ENCODE peak calls at places on chromosomes 12 and 14, in seven cellular contexts. B is AG09309, U is astrocyte of the spinal cord, G is left lung, F is B cell, E is body of pancreas, N is fibroblast of lung. M is an unnamed sample.

GRCh38 chr12:88952543-88952942 is 372.3 kb upstream of the KITLG start:
- DNase-seq in B (no peak), E (peak), U (peak), F (no peak), N (peak), G (no peak), M (no peak)

GRCh38 chr14:68797180-68797670 is 4.4 kb upstream of the ZFP36L1 start:
- DNase-seq in N (no peak), F (no peak), G (no peak), E (peak), B (no peak), U (no peak), M (no peak)

GRCh38 chr12:89156862-89157262 is 195.4 kb downstream of the DUSP6 start:
- DNase-seq in F (no peak), G (no peak), E (no peak), B (peak), N (peak), U (peak), M (no peak)

GRCh38 chr12:49703647-49704137 is 3.5 kb downstream of the FMNL3 start:
- DNase-seq in E (no peak), N (peak), U (peak), F (peak), G (no peak), B (no peak), M (peak)

GRCh38 chr14:61476737-61477410 is 155.5 kb downstream of the PRKCH start:
- DNase-seq in U (peak), G (no peak), E (no peak), B (peak), N (peak), F (peak), M (no peak)

GRCh38 chr14:44339256-44339655 is 167.8 kb downstream of the FSCB start:
- DNase-seq in U (peak), E (no peak), G (no peak), F (no peak), B (no peak), N (peak), M (no peak)

GRCh38 chr12:122021193-122021821 is 377 bp upstream of the BCL7A start:
- DNase-seq in F (no peak), N (no peak), U (no peak), G (peak), E (peak), B (no peak), M (no peak)

GRCh38 chr12:23843958-23844357 is 105.5 kb downstream of the SOX5 start:
- DNase-seq in E (no peak), G (peak), F (no peak), N (no peak), U (no peak), B (no peak), M (no peak)

GRCh38 chr14:70808402-70809237 is 693 bp downstream of the MAP3K9 start:
- DNase-seq in F (no peak), U (no peak), E (peak), N (peak), B (no peak), G (peak), M (peak)

GRCh38 chr12:132305991-132306884 is 23.2 kb downstream of the GALNT9 start:
- DNase-seq in G (peak), N (no peak), E (no peak), B (no peak), U (no peak), F (no peak), M (no peak)

GRCh38 chr12:10235761-10236631 is 23.3 kb downstream of the GABARAPL1 start:
- DNase-seq in N (peak), U (peak), F (peak), B (no peak), G (no peak), E (peak), M (peak)

GRCh38 chr14:89624500-89625156 is 207.6 kb upstream of the FOXN3 start:
- DNase-seq in B (no peak), E (no peak), G (no peak), F (no peak), N (no peak), U (no peak), M (no peak)

GRCh38 chr12:92747151-92747550 is 44.4 kb downstream of the PLEKHG7 start:
- DNase-seq in E (no peak), G (no peak), U (no peak), F (no peak), N (no peak), B (no peak), M (no peak)

GRCh38 chr12:121738340-121738858 is 25.8 kb downstream of the TMEM120B start:
- DNase-seq in G (no peak), B (no peak), E (no peak), N (no peak), F (no peak), U (no peak), M (no peak)

GRCh38 chr12:95412826-95413311 is 61.1 kb upstream of the METAP2 start:
- DNase-seq in B (peak), G (no peak), N (peak), F (no peak), E (no peak), U (peak), M (no peak)

GRCh38 chr14:69398818-69399210 is 322 bp downstream of the SLC39A9 start:
- DNase-seq in N (no peak), U (no peak), E (no peak), F (no peak), G (no peak), B (no peak), M (no peak)

GRCh38 chr12:122909442-122910288 is 13.7 kb upstream of the VPS37B start:
- DNase-seq in G (no peak), B (no peak), E (peak), U (no peak), N (no peak), F (no peak), M (no peak)

GRCh38 chr12:113461666-113462065 is 10.0 kb downstream of the LHX5 start:
- DNase-seq in U (no peak), N (no peak), B (no peak), E (no peak), F (no peak), G (no peak), M (peak)

GRCh38 chr12:48631071-48631470 is 51.0 kb downstream of the KANSL2 start:
- DNase-seq in N (no peak), G (no peak), B (no peak), E (no peak), F (no peak), U (no peak), M (no peak)

GRCh38 chr12:25957898-25958253 is 606 bp upstream of the RASSF8 start:
- DNase-seq in G (no peak), F (no peak), B (peak), E (no peak), N (peak), U (peak), M (peak)

GRCh38 chr14:66359500-66359899 is 126.7 kb upstream of the CCDC196 start:
- DNase-seq in B (no peak), N (peak), E (no peak), G (no peak), F (no peak), U (peak), M (peak)

GRCh38 chr12:113086249-113087164 is 30.0 kb downstream of the DTX1 start:
- DNase-seq in G (peak), F (no peak), E (peak), U (no peak), N (no peak), B (no peak), M (no peak)

GRCh38 chr12:119061208-119061796 is 80.0 kb downstream of the SRRM4 start:
- DNase-seq in U (peak), F (no peak), N (peak), B (no peak), G (no peak), E (peak), M (peak)

GRCh38 chr14:103521438-103521961 is 1.1 kb downstream of the CKB start:
- DNase-seq in F (no peak), U (no peak), N (no peak), G (no peak), B (no peak), E (no peak), M (peak)

DNA sequence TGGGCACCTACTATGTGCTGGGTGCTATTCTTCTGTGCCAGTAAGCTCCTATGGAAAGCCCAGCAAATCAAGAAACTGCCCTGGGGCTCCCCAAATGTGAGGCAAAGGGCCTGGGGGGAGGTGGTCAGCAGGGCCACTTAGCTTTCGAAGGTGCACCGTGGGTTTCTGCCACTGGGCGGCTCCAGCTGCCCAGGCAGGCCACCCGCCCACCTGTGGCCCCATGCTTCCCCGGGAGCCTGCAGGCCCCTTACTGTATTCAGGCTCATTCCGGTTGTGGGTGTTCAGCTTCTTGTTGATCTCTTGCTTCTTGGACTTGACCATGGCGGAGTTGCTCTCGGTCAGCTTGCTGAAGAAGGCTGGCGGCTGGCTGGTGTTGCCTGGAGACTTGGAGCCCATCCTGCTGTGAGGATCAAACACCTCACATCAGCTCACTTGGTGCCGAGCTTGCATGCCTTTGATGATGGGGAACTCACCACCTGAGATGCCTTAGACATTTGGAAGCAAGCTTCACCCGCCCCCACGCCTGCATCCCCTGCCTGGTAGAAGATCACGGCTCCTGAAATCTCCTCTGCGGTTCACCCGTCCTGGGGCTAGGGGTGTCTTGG is 37.3 kb downstream of the RFLNA start:
- DNase-seq in G (no peak), B (no peak), F (no peak), E (no peak), N (no peak), U (no peak), M (no peak)
- TF ChIP-seq CTCF in G (no peak), B (peak), F (no peak), E (no peak), N (no peak), U (peak), M (peak)

GRCh38 chr12:64177001-64177400 is 45.1 kb downstream of the KICS2 start:
- DNase-seq in U (no peak), N (no peak), F (no peak), E (no peak), B (no peak), G (no peak), M (no peak)

GRCh38 chr12:64178122-64178521 is 44.0 kb downstream of the KICS2 start:
- DNase-seq in N (peak), B (no peak), E (no peak), U (peak), F (no peak), G (no peak), M (no peak)

GRCh38 chr12:64184216-64184615 is 37.9 kb downstream of the KICS2 start:
- DNase-seq in U (no peak), N (no peak), G (no peak), B (no peak), E (no peak), F (no peak), M (no peak)

GRCh38 chr12:64180951-64181350 is 41.1 kb downstream of the KICS2 start:
- DNase-seq in N (peak), U (peak), G (no peak), F (no peak), B (no peak), E (no peak), M (no peak)

DNA sequence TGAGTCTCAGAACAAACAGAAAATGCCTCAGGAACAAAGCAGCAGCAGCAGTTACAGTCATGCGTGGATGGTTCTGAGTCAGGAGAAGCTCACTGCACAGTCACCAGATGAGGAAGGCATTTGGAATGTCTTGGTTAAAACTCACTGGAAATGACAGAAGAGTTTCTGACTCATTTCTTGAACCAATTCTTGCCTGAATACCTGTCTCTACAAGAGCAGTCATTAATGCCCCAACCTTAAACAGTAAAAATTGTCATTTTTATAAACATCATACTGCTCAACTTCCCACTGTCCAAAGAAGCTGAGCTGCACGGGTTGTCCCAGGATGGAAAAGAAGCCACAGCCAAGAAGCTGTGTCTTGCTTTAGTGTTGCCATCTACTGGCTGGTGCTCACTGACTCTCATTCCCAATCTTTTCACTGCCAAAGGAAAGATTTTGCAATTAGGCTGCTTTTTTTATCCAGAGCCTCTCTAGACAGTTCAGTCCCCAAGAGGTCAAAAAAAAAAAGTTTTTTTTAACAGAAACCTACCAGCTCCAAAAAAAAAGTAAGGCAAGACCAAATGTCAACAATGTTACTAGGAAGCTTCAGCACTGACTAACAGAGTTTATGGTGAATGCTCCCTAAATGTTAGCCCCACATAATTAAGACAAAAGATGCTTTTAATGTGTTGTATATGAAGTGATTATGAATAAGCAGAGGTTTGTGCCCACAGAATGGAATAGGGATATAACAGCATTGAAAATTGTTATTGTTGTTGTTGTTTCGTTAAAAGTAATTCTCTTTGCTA is 40.4 kb downstream of the KICS2 start:
- DNase-seq in F (no peak), E (peak), G (no peak), U (peak), B (peak), N (peak), M (no peak)
- TF ChIP-seq CTCF in F (no peak), E (peak), G (peak), U (peak), B (peak), N (peak), M (no peak)

DNA sequence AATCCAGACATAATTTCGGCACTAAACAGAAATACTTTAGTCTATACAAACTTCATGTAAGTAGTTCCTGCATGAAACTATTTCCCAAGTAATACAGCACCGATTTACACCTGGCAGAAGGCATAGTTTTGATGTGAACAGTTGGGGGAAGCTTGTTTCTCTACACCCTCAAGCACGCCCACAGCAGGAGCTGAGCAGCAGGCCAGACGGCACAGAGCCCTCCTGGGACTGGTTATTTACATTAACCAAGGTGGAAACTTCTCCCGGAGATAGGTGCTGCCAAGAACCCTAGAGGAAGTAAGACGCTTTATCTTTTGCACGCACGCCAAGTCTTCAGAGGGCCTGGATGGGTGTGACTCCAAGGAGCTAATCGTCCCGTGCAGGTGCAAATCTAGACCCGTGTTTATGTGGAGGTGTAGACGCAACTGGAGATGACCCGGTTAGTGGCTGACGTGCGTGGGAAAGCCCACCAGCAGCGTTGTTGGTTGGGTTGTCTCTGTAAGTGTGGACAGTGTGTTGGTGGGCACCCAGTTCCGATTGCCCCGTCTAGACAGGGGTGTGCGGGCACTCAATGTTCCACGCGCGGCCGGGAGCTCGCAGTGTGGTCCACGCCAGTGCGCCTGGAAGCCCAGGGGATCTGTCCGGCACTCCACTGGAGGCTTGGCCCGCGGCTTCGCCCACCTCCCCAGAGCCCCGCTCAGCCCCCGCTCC is 767 bp upstream of the TCP11L2 start:
- DNase-seq in E (peak), B (no peak), F (peak), G (peak), U (peak), N (peak), M (peak)
- TF ChIP-seq CTCF in E (peak), B (no peak), F (no peak), G (no peak), U (no peak), N (no peak), M (no peak)

GRCh38 chr12:68665016-68665569 is 21.7 kb upstream of the NUP107 start:
- DNase-seq in N (no peak), E (no peak), F (no peak), G (no peak), U (no peak), B (no peak), M (no peak)
- TF ChIP-seq CTCF in N (no peak), E (no peak), F (no peak), G (no peak), U (no peak), B (no peak), M (no peak)

DNA sequence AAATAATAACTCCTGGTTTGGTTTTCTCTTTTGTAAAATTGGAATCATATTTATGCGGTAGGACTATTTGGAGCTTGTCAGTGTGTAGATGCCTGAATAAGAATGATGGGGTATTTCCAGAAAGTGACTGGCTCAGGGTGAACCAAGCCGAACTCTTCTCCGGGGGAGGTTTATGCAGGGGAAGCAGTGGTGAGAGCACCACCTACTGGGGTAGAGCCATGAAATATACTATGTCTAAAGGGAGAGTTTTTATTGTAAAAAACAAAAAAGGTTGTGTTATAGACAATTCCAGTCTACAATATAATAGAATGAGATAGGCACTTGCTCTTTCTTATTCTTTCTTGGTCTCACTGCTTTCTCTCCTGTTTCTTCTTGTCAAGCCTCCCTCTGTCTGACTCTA is 222.9 kb upstream of the SLC16A7 start:
- DNase-seq in G (no peak), B (no peak), U (peak), E (no peak), N (peak), F (no peak), M (peak)
- TF ChIP-seq CTCF in G (no peak), B (peak), U (peak), E (no peak), N (peak), F (no peak), M (no peak)

DNA sequence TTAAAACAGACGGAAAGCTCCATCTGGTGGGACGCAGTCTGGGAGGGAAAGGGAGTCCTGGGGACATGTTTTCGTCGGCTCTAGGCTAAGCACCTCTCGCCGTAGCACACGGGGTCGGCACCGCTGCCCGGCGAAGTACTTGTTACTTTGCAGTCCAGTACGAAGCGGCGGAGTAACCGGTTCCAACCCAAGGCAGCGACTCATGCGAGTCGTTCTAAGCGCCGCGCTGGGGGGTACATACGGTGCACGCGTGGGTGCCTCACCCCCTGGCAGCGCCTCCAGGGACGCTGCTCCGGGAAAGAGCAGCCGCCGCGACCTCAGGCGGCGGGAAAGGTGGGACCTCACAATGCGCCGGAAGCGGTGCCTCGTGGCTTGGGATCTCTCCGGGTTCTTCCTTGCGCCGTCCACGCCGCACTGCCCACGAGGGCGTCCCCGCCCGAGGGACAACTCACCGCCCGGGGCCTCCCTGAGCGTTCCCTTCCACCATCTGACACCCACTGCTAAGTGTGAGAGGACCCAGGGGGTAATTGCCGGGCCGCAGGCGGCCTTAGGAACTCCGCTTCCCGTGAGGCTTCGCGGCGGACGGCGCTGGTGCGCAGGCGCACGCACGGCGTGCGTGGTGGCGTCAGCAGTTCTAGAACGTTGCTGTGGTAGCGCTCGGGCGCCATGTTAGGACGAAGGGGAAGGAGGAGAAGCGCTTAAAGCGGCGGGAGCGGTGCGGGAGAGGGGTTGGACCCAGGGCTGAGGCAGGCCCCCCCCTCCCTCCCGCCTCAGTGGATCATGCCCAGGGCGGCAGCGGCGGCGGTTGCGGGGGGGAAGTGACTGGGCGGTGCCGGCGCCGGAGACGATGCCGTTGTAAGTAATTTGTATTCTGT is at the start of gene PAPOLA:
- DNase-seq in G (peak), U (peak), E (peak), B (peak), F (peak), N (peak), M (peak)
- TF ChIP-seq CTCF in G (peak), U (peak), E (peak), B (no peak), F (no peak), N (peak), M (no peak)

DNA sequence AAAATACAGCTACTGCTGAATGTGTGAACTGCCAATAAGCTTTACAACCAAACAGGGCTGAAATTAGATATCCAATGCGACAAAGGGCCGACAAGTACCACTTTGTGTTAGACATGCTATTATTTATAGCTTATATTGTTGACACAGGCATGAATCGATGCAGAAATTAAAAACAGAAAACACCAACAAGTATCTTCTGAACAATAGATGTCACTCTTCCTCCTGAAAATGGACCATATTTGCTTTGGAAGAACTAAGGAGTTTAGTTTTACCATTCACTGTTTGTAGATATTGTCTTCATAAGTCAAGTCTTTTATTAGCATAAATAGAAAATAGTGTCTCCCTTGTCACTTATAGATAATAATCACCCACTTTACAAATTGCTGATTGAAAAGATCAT is 86.5 kb downstream of the LRIG3 start:
- DNase-seq in G (no peak), F (no peak), N (no peak), U (no peak), B (no peak), E (no peak), M (no peak)
- TF ChIP-seq CTCF in G (no peak), F (no peak), N (no peak), U (no peak), B (no peak), E (no peak), M (no peak)

GRCh38 chr14:28294834-28295440 is 471.6 kb upstream of the FOXG1 start:
- DNase-seq in F (no peak), B (no peak), N (peak), G (no peak), U (peak), E (no peak), M (no peak)
- TF ChIP-seq CTCF in F (no peak), B (no peak), N (no peak), G (no peak), U (peak), E (no peak), M (no peak)